ENCODE peak calls at places on chromosomes 2 and 18, in ten cellular contexts. I is NB4; G is HCEC 1CT; B is H7; U is activated gamma-delta T cell treated with anti-CD3 and anti-CD28 coated beads, Interleukin-2, amount 50 U/mL, for 16 hours; D is A673; A is activated CD4-positive, alpha-beta T cell treated with anti-CD3 and anti-CD28 coated beads, Interleukin-2, amount 50 U/mL, for 1 hour; P is left ventricle myocardium superior; W is cardiac muscle cell; T is left ventricle myocardium inferior. X is an unnamed sample.

GRCh38 chr2:45045706-45046105 is 36.5 kb upstream of the SIX2 start:
- DNase-seq in I (no peak), G (no peak), B (no peak), U (no peak), D (no peak), A (no peak), P (no peak), W (no peak), T (no peak), X (no peak)

GRCh38 chr2:101516833-101517690 is 42.1 kb upstream of the RFX8 start:
- DNase-seq in I (peak; percentile 98), G (peak; percentile 99), B (no peak), U (no peak), D (peak; percentile 37), A (no peak), P (no peak), W (peak; percentile 83), T (no peak), X (no peak)

GRCh38 chr2:63326473-63326872 is 261.8 kb downstream of the WDPCP start:
- DNase-seq in I (no peak), G (no peak), B (no peak), U (no peak), D (no peak), A (no peak), P (no peak), W (no peak), T (no peak), X (no peak)

GRCh38 chr2:101173707-101174295 is 22.6 kb upstream of the TBC1D8 start:
- DNase-seq in I (peak; percentile 42), G (no peak), B (no peak), U (no peak), D (no peak), A (no peak), P (no peak), W (no peak), T (no peak), X (no peak)

GRCh38 chr2:210442457-210442856 is 34.1 kb downstream of the LANCL1 start:
- DNase-seq in I (no peak), G (no peak), B (no peak), U (no peak), D (no peak), A (no peak), P (no peak), W (no peak), T (no peak), X (no peak)

GRCh38 chr2:217988014-217988839 is 14.6 kb downstream of the TNS1 start:
- DNase-seq in I (peak; percentile 75), G (peak; percentile 50), B (peak; percentile 91), U (peak; percentile 33), D (peak; percentile 73), A (peak; percentile 48), P (peak; percentile 89), W (peak; percentile 79), T (peak; percentile 88), X (no peak)

GRCh38 chr2:69169990-69170389 is 157.0 kb downstream of the ANTXR1 start:
- DNase-seq in I (no peak), G (no peak), B (no peak), U (no peak), D (no peak), A (no peak), P (no peak), W (no peak), T (no peak), X (no peak)

GRCh38 chr2:240289701-240290431 is 145.6 kb upstream of the GPC1 start:
- DNase-seq in I (no peak), G (no peak), B (peak; percentile 32), U (no peak), D (no peak), A (no peak), P (no peak), W (no peak), T (no peak), X (no peak)

GRCh38 chr2:134778372-134778771 is 59.6 kb upstream of the TMEM163 start:
- DNase-seq in I (no peak), G (no peak), B (peak; percentile 23), U (no peak), D (no peak), A (no peak), P (no peak), W (no peak), T (no peak), X (no peak)

GRCh38 chr2:121947681-121948080 is 192.2 kb downstream of the TSN start:
- DNase-seq in I (peak; percentile 34), G (no peak), B (no peak), U (no peak), D (no peak), A (no peak), P (no peak), W (no peak), T (no peak), X (no peak)

GRCh38 chr18:64271264-64271663 is 122.4 kb upstream of the LINC00305 start:
- DNase-seq in I (no peak), G (no peak), B (no peak), U (no peak), D (peak; percentile 24), A (no peak), P (no peak), W (no peak), T (no peak), X (no peak)

GRCh38 chr2:197904446-197904845 is 100.1 kb downstream of the PLCL1 start:
- DNase-seq in I (peak; percentile 38), G (no peak), B (no peak), U (no peak), D (peak; percentile 44), A (no peak), P (no peak), W (no peak), T (no peak), X (no peak)

GRCh38 chr2:203732953-203733510 is 26.6 kb downstream of the CD28 start:
- DNase-seq in I (no peak), G (no peak), B (no peak), U (no peak), D (no peak), A (no peak), P (no peak), W (no peak), T (no peak), X (no peak)

GRCh38 chr2:176821350-176821749 is 391.2 kb upstream of the HNRNPA3 start:
- DNase-seq in I (no peak), G (no peak), B (no peak), U (no peak), D (no peak), A (no peak), P (no peak), W (no peak), T (no peak), X (no peak)

GRCh38 chr2:162840598-162841246 is 2.2 kb upstream of the KCNH7 start:
- DNase-seq in I (peak; percentile 79), G (peak; percentile 48), B (peak; percentile 71), U (no peak), D (peak; percentile 78), A (no peak), P (no peak), W (peak; percentile 74), T (no peak), X (peak; percentile 10)

GRCh38 chr2:5077479-5078089 is 614.6 kb upstream of the SOX11 start:
- DNase-seq in I (no peak), G (no peak), B (no peak), U (no peak), D (peak; percentile 85), A (no peak), P (no peak), W (no peak), T (no peak), X (no peak)

GRCh38 chr2:51219468-51219867 is 187.5 kb upstream of the NRXN1 start:
- DNase-seq in I (no peak), G (no peak), B (no peak), U (no peak), D (peak; percentile 81), A (no peak), P (no peak), W (peak; percentile 71), T (no peak), X (no peak)

GRCh38 chr2:48699377-48699951 is 56.1 kb downstream of the LHCGR start:
- DNase-seq in I (no peak), G (peak; percentile 81), B (no peak), U (no peak), D (no peak), A (no peak), P (no peak), W (peak; percentile 67), T (no peak), X (no peak)

GRCh38 chr2:183349046-183349445 is 224.8 kb downstream of the NUP35 start:
- DNase-seq in I (no peak), G (no peak), B (no peak), U (no peak), D (no peak), A (no peak), P (no peak), W (no peak), T (no peak), X (no peak)

GRCh38 chr2:206831442-206831995 is 66.1 kb downstream of the FASTKD2 start:
- DNase-seq in I (no peak), G (no peak), B (peak; percentile 12), U (no peak), D (no peak), A (no peak), P (no peak), W (no peak), T (no peak), X (no peak)

GRCh38 chr2:113212245-113213060 is 38.7 kb downstream of the PSD4 start:
- DNase-seq in I (no peak), G (no peak), B (peak; percentile 60), U (no peak), D (peak; percentile 66), A (no peak), P (peak; percentile 67), W (no peak), T (peak; percentile 36), X (no peak)

GRCh38 chr18:50879302-50880107 is 587 bp downstream of the ME2 start:
- DNase-seq in I (peak; percentile 56), G (peak; percentile 40), B (no peak), U (peak; percentile 18), D (peak; percentile 60), A (peak; percentile 9), P (no peak), W (peak; percentile 65), T (no peak), X (no peak)

GRCh38 chr18:62524443-62525200 is 1.8 kb downstream of the ZCCHC2 start:
- DNase-seq in I (peak; percentile 74), G (peak; percentile 34), B (peak; percentile 84), U (peak; percentile 32), D (peak; percentile 42), A (peak; percentile 61), P (peak; percentile 77), W (peak; percentile 51), T (peak; percentile 65), X (peak; percentile 79)

GRCh38 chr18:44961288-44961687 is 280.6 kb downstream of the SETBP1 start:
- DNase-seq in I (no peak), G (no peak), B (no peak), U (no peak), D (no peak), A (no peak), P (no peak), W (no peak), T (no peak), X (no peak)

GRCh38 chr2:66344087-66344663 is 90.8 kb upstream of the MEIS1 start:
- DNase-seq in I (no peak), G (no peak), B (no peak), U (no peak), D (peak; percentile 36), A (no peak), P (no peak), W (no peak), T (no peak), X (no peak)

GRCh38 chr2:119206201-119206600 is 17.4 kb upstream of the STEAP3 start:
- DNase-seq in I (peak; percentile 69), G (no peak), B (no peak), U (no peak), D (no peak), A (no peak), P (no peak), W (no peak), T (no peak), X (no peak)

GRCh38 chr2:130832296-130832940 is 4.3 kb upstream of the ARHGEF4 start:
- DNase-seq in I (no peak), G (no peak), B (no peak), U (no peak), D (no peak), A (no peak), P (no peak), W (no peak), T (no peak), X (no peak)

GRCh38 chr2:227033471-227034148 is 130.4 kb downstream of the COL4A4 start:
- DNase-seq in I (peak; percentile 36), G (peak; percentile 36), B (peak; percentile 76), U (no peak), D (peak; percentile 36), A (peak; percentile 2), P (peak; percentile 53), W (peak; percentile 80), T (no peak), X (peak; percentile 70)